ENCODE peak calls at places on chromosome 16, in eight cellular contexts. One of them, this sample, is unnamed.

GRCh38 chr16:15780805-15781204 is 76.0 kb downstream of the MYH11 start:
- DNase-seq in stimulated activated CD8-positive, alpha-beta memory T cell treated with anti-CD3 and anti-CD28 coated beads, Interleukin-2, amount 100 ng/mL, for 1 hour: no peak
- DNase-seq in WTC11: no peak
- DNase-seq in NCI-H1105: no peak
- DNase-seq in SJCRH30: no peak
- DNase-seq in ACHN: no peak
- DNase-seq in progenitor cell of endocrine pancreas: no peak
- DNase-seq in activated gamma-delta T cell treated with Interleukin-2 at 50 U/mL for 16 hours: no peak
- DNase-seq in this sample: no peak

GRCh38 chr16:68147438-68147837 is 62.3 kb downstream of the NFATC3 start:
- DNase-seq in stimulated activated CD8-positive, alpha-beta memory T cell treated with anti-CD3 and anti-CD28 coated beads, Interleukin-2, amount 100 ng/mL, for 1 hour: no peak
- DNase-seq in WTC11: no peak
- DNase-seq in NCI-H1105: no peak
- DNase-seq in SJCRH30: no peak
- DNase-seq in ACHN: no peak
- DNase-seq in progenitor cell of endocrine pancreas: no peak
- DNase-seq in activated gamma-delta T cell treated with Interleukin-2 at 50 U/mL for 16 hours: no peak
- DNase-seq in this sample: no peak

GRCh38 chr16:52191533-52192134 is 355.3 kb downstream of the TOX3 start:
- DNase-seq in stimulated activated CD8-positive, alpha-beta memory T cell treated with anti-CD3 and anti-CD28 coated beads, Interleukin-2, amount 100 ng/mL, for 1 hour: peak; percentile 21
- DNase-seq in WTC11: peak; percentile 81
- DNase-seq in NCI-H1105: peak; percentile 79
- DNase-seq in SJCRH30: peak; percentile 86
- DNase-seq in ACHN: peak; percentile 69
- DNase-seq in progenitor cell of endocrine pancreas: peak; percentile 66
- DNase-seq in activated gamma-delta T cell treated with Interleukin-2 at 50 U/mL for 16 hours: peak; percentile 29
- DNase-seq in this sample: no peak

GRCh38 chr16:7321661-7322060 is 11.0 kb upstream of the RBFOX1 start:
- DNase-seq in stimulated activated CD8-positive, alpha-beta memory T cell treated with anti-CD3 and anti-CD28 coated beads, Interleukin-2, amount 100 ng/mL, for 1 hour: no peak
- DNase-seq in WTC11: no peak
- DNase-seq in NCI-H1105: no peak
- DNase-seq in SJCRH30: peak; percentile 78
- DNase-seq in ACHN: no peak
- DNase-seq in progenitor cell of endocrine pancreas: no peak
- DNase-seq in activated gamma-delta T cell treated with Interleukin-2 at 50 U/mL for 16 hours: no peak
- DNase-seq in this sample: no peak

GRCh38 chr16:58500329-58501241 is 642 bp downstream of the NDRG4 start:
- DNase-seq in stimulated activated CD8-positive, alpha-beta memory T cell treated with anti-CD3 and anti-CD28 coated beads, Interleukin-2, amount 100 ng/mL, for 1 hour: no peak
- DNase-seq in WTC11: peak; percentile 38
- DNase-seq in NCI-H1105: peak; percentile 11
- DNase-seq in SJCRH30: peak; percentile 34
- DNase-seq in ACHN: no peak
- DNase-seq in progenitor cell of endocrine pancreas: no peak
- DNase-seq in activated gamma-delta T cell treated with Interleukin-2 at 50 U/mL for 16 hours: no peak
- DNase-seq in this sample: no peak

GRCh38 chr16:67518676-67519075 is 10.0 kb upstream of the RIPOR1 start:
- DNase-seq in stimulated activated CD8-positive, alpha-beta memory T cell treated with anti-CD3 and anti-CD28 coated beads, Interleukin-2, amount 100 ng/mL, for 1 hour: no peak
- DNase-seq in WTC11: no peak
- DNase-seq in NCI-H1105: no peak
- DNase-seq in SJCRH30: no peak
- DNase-seq in ACHN: no peak
- DNase-seq in progenitor cell of endocrine pancreas: no peak
- DNase-seq in activated gamma-delta T cell treated with Interleukin-2 at 50 U/mL for 16 hours: no peak
- DNase-seq in this sample: no peak

GRCh38 chr16:30553396-30553899 is 4.7 kb downstream of the ZNF764 start:
- DNase-seq in stimulated activated CD8-positive, alpha-beta memory T cell treated with anti-CD3 and anti-CD28 coated beads, Interleukin-2, amount 100 ng/mL, for 1 hour: no peak
- DNase-seq in WTC11: no peak
- DNase-seq in NCI-H1105: no peak
- DNase-seq in SJCRH30: no peak
- DNase-seq in ACHN: no peak
- DNase-seq in progenitor cell of endocrine pancreas: no peak
- DNase-seq in activated gamma-delta T cell treated with Interleukin-2 at 50 U/mL for 16 hours: no peak
- DNase-seq in this sample: no peak

GRCh38 chr16:70430667-70431536 is 8.0 kb downstream of the ST3GAL2 start:
- DNase-seq in stimulated activated CD8-positive, alpha-beta memory T cell treated with anti-CD3 and anti-CD28 coated beads, Interleukin-2, amount 100 ng/mL, for 1 hour: peak; percentile 31
- DNase-seq in WTC11: no peak
- DNase-seq in NCI-H1105: no peak
- DNase-seq in SJCRH30: no peak
- DNase-seq in ACHN: no peak
- DNase-seq in progenitor cell of endocrine pancreas: no peak
- DNase-seq in activated gamma-delta T cell treated with Interleukin-2 at 50 U/mL for 16 hours: peak; percentile 42
- DNase-seq in this sample: peak; percentile 84

GRCh38 chr16:76197925-76198324 is 79.3 kb upstream of the CNTNAP4 start:
- DNase-seq in stimulated activated CD8-positive, alpha-beta memory T cell treated with anti-CD3 and anti-CD28 coated beads, Interleukin-2, amount 100 ng/mL, for 1 hour: no peak
- DNase-seq in WTC11: no peak
- DNase-seq in NCI-H1105: no peak
- DNase-seq in SJCRH30: no peak
- DNase-seq in ACHN: no peak
- DNase-seq in progenitor cell of endocrine pancreas: no peak
- DNase-seq in activated gamma-delta T cell treated with Interleukin-2 at 50 U/mL for 16 hours: no peak
- DNase-seq in this sample: no peak

GRCh38 chr16:50323335-50324011 is 45.3 kb downstream of the BRD7 start:
- DNase-seq in stimulated activated CD8-positive, alpha-beta memory T cell treated with anti-CD3 and anti-CD28 coated beads, Interleukin-2, amount 100 ng/mL, for 1 hour: no peak
- DNase-seq in WTC11: no peak
- DNase-seq in NCI-H1105: peak; percentile 40
- DNase-seq in SJCRH30: peak; percentile 70
- DNase-seq in ACHN: peak; percentile 64
- DNase-seq in progenitor cell of endocrine pancreas: no peak
- DNase-seq in activated gamma-delta T cell treated with Interleukin-2 at 50 U/mL for 16 hours: no peak
- DNase-seq in this sample: no peak

GRCh38 chr16:30551781-30552180 is 6.4 kb downstream of the ZNF764 start:
- DNase-seq in stimulated activated CD8-positive, alpha-beta memory T cell treated with anti-CD3 and anti-CD28 coated beads, Interleukin-2, amount 100 ng/mL, for 1 hour: peak; percentile 44
- DNase-seq in WTC11: no peak
- DNase-seq in NCI-H1105: no peak
- DNase-seq in SJCRH30: no peak
- DNase-seq in ACHN: no peak
- DNase-seq in progenitor cell of endocrine pancreas: no peak
- DNase-seq in activated gamma-delta T cell treated with Interleukin-2 at 50 U/mL for 16 hours: peak; percentile 68
- DNase-seq in this sample: no peak

GRCh38 chr16:17367932-17368331 is 102.8 kb downstream of the XYLT1 start:
- DNase-seq in stimulated activated CD8-positive, alpha-beta memory T cell treated with anti-CD3 and anti-CD28 coated beads, Interleukin-2, amount 100 ng/mL, for 1 hour: no peak
- DNase-seq in WTC11: peak; percentile 82
- DNase-seq in NCI-H1105: no peak
- DNase-seq in SJCRH30: peak; percentile 6
- DNase-seq in ACHN: no peak
- DNase-seq in progenitor cell of endocrine pancreas: no peak
- DNase-seq in activated gamma-delta T cell treated with Interleukin-2 at 50 U/mL for 16 hours: no peak
- DNase-seq in this sample: no peak

GRCh38 chr16:84740596-84741071 is 40.8 kb downstream of the USP10 start:
- DNase-seq in stimulated activated CD8-positive, alpha-beta memory T cell treated with anti-CD3 and anti-CD28 coated beads, Interleukin-2, amount 100 ng/mL, for 1 hour: no peak
- DNase-seq in WTC11: no peak
- DNase-seq in NCI-H1105: no peak
- DNase-seq in SJCRH30: no peak
- DNase-seq in ACHN: no peak
- DNase-seq in progenitor cell of endocrine pancreas: no peak
- DNase-seq in activated gamma-delta T cell treated with Interleukin-2 at 50 U/mL for 16 hours: no peak
- DNase-seq in this sample: no peak

GRCh38 chr16:73046484-73047214 is 1.3 kb downstream of the ZFHX3 start:
- DNase-seq in stimulated activated CD8-positive, alpha-beta memory T cell treated with anti-CD3 and anti-CD28 coated beads, Interleukin-2, amount 100 ng/mL, for 1 hour: no peak
- DNase-seq in WTC11: no peak
- DNase-seq in NCI-H1105: no peak
- DNase-seq in SJCRH30: no peak
- DNase-seq in ACHN: no peak
- DNase-seq in progenitor cell of endocrine pancreas: no peak
- DNase-seq in activated gamma-delta T cell treated with Interleukin-2 at 50 U/mL for 16 hours: no peak
- DNase-seq in this sample: no peak

GRCh38 chr16:12995721-12996372 is 94.4 kb downstream of the SHISA9 start:
- DNase-seq in stimulated activated CD8-positive, alpha-beta memory T cell treated with anti-CD3 and anti-CD28 coated beads, Interleukin-2, amount 100 ng/mL, for 1 hour: no peak
- DNase-seq in WTC11: no peak
- DNase-seq in NCI-H1105: no peak
- DNase-seq in SJCRH30: no peak
- DNase-seq in ACHN: no peak
- DNase-seq in progenitor cell of endocrine pancreas: no peak
- DNase-seq in activated gamma-delta T cell treated with Interleukin-2 at 50 U/mL for 16 hours: no peak
- DNase-seq in this sample: no peak

GRCh38 chr16:55706739-55707487 is 51.1 kb downstream of the SLC6A2 start:
- DNase-seq in stimulated activated CD8-positive, alpha-beta memory T cell treated with anti-CD3 and anti-CD28 coated beads, Interleukin-2, amount 100 ng/mL, for 1 hour: no peak
- DNase-seq in WTC11: no peak
- DNase-seq in NCI-H1105: no peak
- DNase-seq in SJCRH30: no peak
- DNase-seq in ACHN: no peak
- DNase-seq in progenitor cell of endocrine pancreas: no peak
- DNase-seq in activated gamma-delta T cell treated with Interleukin-2 at 50 U/mL for 16 hours: no peak
- DNase-seq in this sample: no peak

GRCh38 chr16:46830417-46830901 is 521 bp downstream of the C16orf87 start:
- DNase-seq in stimulated activated CD8-positive, alpha-beta memory T cell treated with anti-CD3 and anti-CD28 coated beads, Interleukin-2, amount 100 ng/mL, for 1 hour: peak; percentile 5
- DNase-seq in WTC11: peak; percentile 57
- DNase-seq in NCI-H1105: peak; percentile 38
- DNase-seq in SJCRH30: no peak
- DNase-seq in ACHN: peak; percentile 37
- DNase-seq in progenitor cell of endocrine pancreas: no peak
- DNase-seq in activated gamma-delta T cell treated with Interleukin-2 at 50 U/mL for 16 hours: peak; percentile 37
- DNase-seq in this sample: no peak

GRCh38 chr16:24609740-24610420 is 70.5 kb downstream of the RBBP6 start:
- DNase-seq in stimulated activated CD8-positive, alpha-beta memory T cell treated with anti-CD3 and anti-CD28 coated beads, Interleukin-2, amount 100 ng/mL, for 1 hour: no peak
- DNase-seq in WTC11: peak; percentile 52
- DNase-seq in NCI-H1105: peak; percentile 77
- DNase-seq in SJCRH30: peak; percentile 55
- DNase-seq in ACHN: peak; percentile 61
- DNase-seq in progenitor cell of endocrine pancreas: peak; percentile 22
- DNase-seq in activated gamma-delta T cell treated with Interleukin-2 at 50 U/mL for 16 hours: no peak
- DNase-seq in this sample: peak; percentile 10

GRCh38 chr16:66091462-66091861 is 275.0 kb upstream of the CDH5 start:
- DNase-seq in stimulated activated CD8-positive, alpha-beta memory T cell treated with anti-CD3 and anti-CD28 coated beads, Interleukin-2, amount 100 ng/mL, for 1 hour: no peak
- DNase-seq in WTC11: no peak
- DNase-seq in NCI-H1105: no peak
- DNase-seq in SJCRH30: no peak
- DNase-seq in ACHN: no peak
- DNase-seq in progenitor cell of endocrine pancreas: no peak
- DNase-seq in activated gamma-delta T cell treated with Interleukin-2 at 50 U/mL for 16 hours: no peak
- DNase-seq in this sample: no peak

GRCh38 chr16:22007159-22007508 is 777 bp upstream of the MOSMO start:
- DNase-seq in stimulated activated CD8-positive, alpha-beta memory T cell treated with anti-CD3 and anti-CD28 coated beads, Interleukin-2, amount 100 ng/mL, for 1 hour: no peak
- DNase-seq in WTC11: no peak
- DNase-seq in NCI-H1105: no peak
- DNase-seq in SJCRH30: no peak
- DNase-seq in ACHN: no peak
- DNase-seq in progenitor cell of endocrine pancreas: no peak
- DNase-seq in activated gamma-delta T cell treated with Interleukin-2 at 50 U/mL for 16 hours: no peak
- DNase-seq in this sample: no peak

GRCh38 chr16:47524007-47524405 is 62.9 kb downstream of the PHKB start:
- DNase-seq in stimulated activated CD8-positive, alpha-beta memory T cell treated with anti-CD3 and anti-CD28 coated beads, Interleukin-2, amount 100 ng/mL, for 1 hour: no peak
- DNase-seq in WTC11: no peak
- DNase-seq in NCI-H1105: no peak
- DNase-seq in SJCRH30: no peak
- DNase-seq in ACHN: no peak
- DNase-seq in progenitor cell of endocrine pancreas: no peak
- DNase-seq in activated gamma-delta T cell treated with Interleukin-2 at 50 U/mL for 16 hours: no peak
- DNase-seq in this sample: no peak

GRCh38 chr16:23514381-23515152 is 4.3 kb upstream of the GGA2 start:
- DNase-seq in stimulated activated CD8-positive, alpha-beta memory T cell treated with anti-CD3 and anti-CD28 coated beads, Interleukin-2, amount 100 ng/mL, for 1 hour: no peak
- DNase-seq in WTC11: no peak
- DNase-seq in NCI-H1105: no peak
- DNase-seq in SJCRH30: no peak
- DNase-seq in ACHN: no peak
- DNase-seq in progenitor cell of endocrine pancreas: no peak
- DNase-seq in activated gamma-delta T cell treated with Interleukin-2 at 50 U/mL for 16 hours: no peak
- DNase-seq in this sample: no peak

GRCh38 chr16:23152386-23153178 is 3.3 kb upstream of the USP31 start:
- DNase-seq in stimulated activated CD8-positive, alpha-beta memory T cell treated with anti-CD3 and anti-CD28 coated beads, Interleukin-2, amount 100 ng/mL, for 1 hour: no peak
- DNase-seq in WTC11: no peak
- DNase-seq in NCI-H1105: no peak
- DNase-seq in SJCRH30: no peak
- DNase-seq in ACHN: no peak
- DNase-seq in progenitor cell of endocrine pancreas: no peak
- DNase-seq in activated gamma-delta T cell treated with Interleukin-2 at 50 U/mL for 16 hours: no peak
- DNase-seq in this sample: no peak